ENCODE peak calls at places on chromosomes 11 and 22, in four cellular contexts. One of them, this sample, is unnamed.

GRCh38 chr11:83641511-83641910 is 355.3 kb upstream of the CCDC90B start:
- DNase-seq in activated CD4-positive, alpha-beta T cell treated with anti-CD3 and anti-CD28 coated beads, Interleukin-2, amount 50 U/mL, for 48 hours: no peak
- DNase-seq in substantia nigra: no peak
- DNase-seq in memory B cell: no peak
- DNase-seq in this sample: peak

GRCh38 chr22:16956290-16956689 is 51.7 kb downstream of the GAB4 start:
- DNase-seq in substantia nigra: no peak
- DNase-seq in memory B cell: no peak
- DNase-seq in activated CD4-positive, alpha-beta T cell treated with anti-CD3 and anti-CD28 coated beads, Interleukin-2, amount 50 U/mL, for 48 hours: no peak
- DNase-seq in this sample: no peak

GRCh38 chr11:85791326-85791990 is 19.5 kb downstream of the SYTL2 start:
- DNase-seq in substantia nigra: no peak
- DNase-seq in memory B cell: no peak
- DNase-seq in activated CD4-positive, alpha-beta T cell treated with anti-CD3 and anti-CD28 coated beads, Interleukin-2, amount 50 U/mL, for 48 hours: no peak
- DNase-seq in this sample: no peak

GRCh38 chr22:43001271-43002197 is 13.4 kb downstream of the PACSIN2 start:
- DNase-seq in memory B cell: no peak
- DNase-seq in substantia nigra: no peak
- DNase-seq in activated CD4-positive, alpha-beta T cell treated with anti-CD3 and anti-CD28 coated beads, Interleukin-2, amount 50 U/mL, for 48 hours: no peak
- DNase-seq in this sample: no peak

GRCh38 chr22:27997538-27997937 is 78.5 kb upstream of the PITPNB start:
- DNase-seq in memory B cell: no peak
- DNase-seq in substantia nigra: no peak
- DNase-seq in activated CD4-positive, alpha-beta T cell treated with anti-CD3 and anti-CD28 coated beads, Interleukin-2, amount 50 U/mL, for 48 hours: no peak
- DNase-seq in this sample: no peak

GRCh38 chr22:46012881-46013281 is 35.9 kb upstream of the WNT7B start:
- DNase-seq in memory B cell: no peak
- DNase-seq in substantia nigra: no peak
- DNase-seq in activated CD4-positive, alpha-beta T cell treated with anti-CD3 and anti-CD28 coated beads, Interleukin-2, amount 50 U/mL, for 48 hours: no peak
- DNase-seq in this sample: no peak

GRCh38 chr11:75503531-75504099 is 22.1 kb downstream of the GDPD5 start:
- DNase-seq in substantia nigra: no peak
- DNase-seq in memory B cell: no peak
- DNase-seq in activated CD4-positive, alpha-beta T cell treated with anti-CD3 and anti-CD28 coated beads, Interleukin-2, amount 50 U/mL, for 48 hours: no peak
- DNase-seq in this sample: no peak

GRCh38 chr11:125435461-125436238 is 60.4 kb downstream of the FEZ1 start:
- DNase-seq in substantia nigra: no peak
- DNase-seq in activated CD4-positive, alpha-beta T cell treated with anti-CD3 and anti-CD28 coated beads, Interleukin-2, amount 50 U/mL, for 48 hours: no peak
- DNase-seq in memory B cell: no peak
- DNase-seq in this sample: no peak

GRCh38 chr11:1151366-1152315 is 6.1 kb upstream of the MUC5AC start:
- DNase-seq in memory B cell: no peak
- DNase-seq in activated CD4-positive, alpha-beta T cell treated with anti-CD3 and anti-CD28 coated beads, Interleukin-2, amount 50 U/mL, for 48 hours: no peak
- DNase-seq in substantia nigra: no peak
- DNase-seq in this sample: no peak